ENCODE peak calls at places on chromosomes 16 and 17, in four cellular contexts. W is K562, D is HCT116, Z is HepG2. Y is an unnamed sample.

GRCh38 chr16:81590714-81591537 is 146.3 kb downstream of the CMIP start:
- DNase-seq in W (no peak), D (no peak), Z (no peak), Y (no peak)

GRCh38 chr17:50887705-50888245 is 21.6 kb upstream of the TOB1 start:
- DNase-seq in W (no peak), D (no peak), Z (no peak), Y (no peak)

GRCh38 chr17:37446027-37446426 is 39.3 kb downstream of the TADA2A start:
- DNase-seq in W (no peak), D (peak; percentile 84), Z (no peak), Y (no peak)

GRCh38 chr16:86222541-86222940 is 287.8 kb upstream of the FOXF1 start:
- DNase-seq in W (no peak), D (no peak), Z (no peak), Y (no peak)

GRCh38 chr16:69542974-69543373 is 22.8 kb upstream of the NFAT5 start:
- DNase-seq in W (no peak), D (no peak), Z (no peak), Y (no peak)

GRCh38 chr16:88785106-88785924 is at the start of gene PIEZO1:
- DNase-seq in W (peak; percentile 93), D (no peak), Z (no peak), Y (no peak)

GRCh38 chr17:60231691-60232090 is 81.9 kb downstream of the CA4 start:
- DNase-seq in W (peak; percentile 11), D (no peak), Z (no peak), Y (no peak)

GRCh38 chr17:8300226-8300625 is 5.0 kb upstream of the SLC25A35 start:
- DNase-seq in W (no peak), D (no peak), Z (no peak), Y (no peak)

GRCh38 chr17:67574658-67575293 is 143.0 kb upstream of the NOL11 start:
- DNase-seq in W (no peak), D (no peak), Z (no peak), Y (no peak)

GRCh38 chr17:35742896-35743477 is 10.1 kb downstream of the GAS2L2 start:
- DNase-seq in W (no peak), D (no peak), Z (no peak), Y (no peak)

GRCh38 chr17:9334536-9335446 is 240.8 kb downstream of the STX8 start:
- DNase-seq in W (no peak), D (peak; percentile 4), Z (no peak), Y (no peak)

GRCh38 chr16:12067714-12068401 is 91.3 kb downstream of the SNX29 start:
- DNase-seq in W (peak; percentile 73), D (peak; percentile 65), Z (peak; percentile 84), Y (peak; percentile 79)

GRCh38 chr16:48054881-48055601 is 100.8 kb downstream of the ABCC12 start:
- DNase-seq in W (peak; percentile 25), D (peak; percentile 35), Z (peak; percentile 35), Y (peak; percentile 24)

GRCh38 chr17:2400474-2400866 is 390 bp downstream of the MNT start:
- DNase-seq in W (peak; percentile 20), D (no peak), Z (peak; percentile 43), Y (no peak)

GRCh38 chr17:37124074-37124824 is 175.5 kb downstream of the AATF start:
- DNase-seq in W (no peak), D (no peak), Z (no peak), Y (no peak)

GRCh38 chr16:24906199-24906808 is 60.5 kb downstream of the SLC5A11 start:
- DNase-seq in W (no peak), D (peak; percentile 19), Z (peak; percentile 11), Y (no peak)

GRCh38 chr16:83992624-83993023 is 24.6 kb downstream of the NECAB2 start:
- DNase-seq in W (no peak), D (no peak), Z (no peak), Y (no peak)

GRCh38 chr16:88645455-88645854 is 5.4 kb downstream of the CYBA start:
- DNase-seq in W (no peak), D (no peak), Z (no peak), Y (no peak)

GRCh38 chr16:17515421-17516210 is 44.9 kb upstream of the XYLT1 start:
- DNase-seq in W (no peak), D (no peak), Z (no peak), Y (no peak)

GRCh38 chr17:32142857-32143524 is 689 bp downstream of the RHOT1 start:
- DNase-seq in W (peak; percentile 94), D (peak; percentile 32), Z (peak; percentile 49), Y (no peak)
- TF ChIP-seq TCF7L2 in W (no peak), D (no peak), Z (no peak), Y (no peak)

GRCh38 chr16:56872863-56873391 is 7.9 kb downstream of the SLC12A3 start:
- DNase-seq in W (no peak), D (no peak), Z (no peak), Y (no peak)
- TF ChIP-seq TCF7L2 in W (no peak), D (no peak), Z (no peak), Y (no peak)

GRCh38 chr17:5584971-5585794 is 874 bp upstream of the NLRP1 start:
- DNase-seq in W (no peak), D (no peak), Z (no peak), Y (no peak)
- TF ChIP-seq TCF7L2 in W (no peak), D (no peak), Z (no peak), Y (no peak)

GRCh38 chr16:23595246-23595950 is 718 bp downstream of the NDUFAB1 start:
- DNase-seq in W (no peak), D (no peak), Z (peak; percentile 61), Y (no peak)
- TF ChIP-seq TCF7L2 in W (no peak), D (no peak), Z (no peak), Y (no peak)

GRCh38 chr17:43943769-43944418 is 1.6 kb upstream of the PPY start:
- DNase-seq in W (peak; percentile 75), D (peak; percentile 59), Z (peak; percentile 70), Y (peak; percentile 50)

GRCh38 chr17:43939886-43940285 is 2.4 kb downstream of the PPY start:
- DNase-seq in W (no peak), D (no peak), Z (no peak), Y (no peak)

GRCh38 chr17:43945074-43945824 is 3.0 kb upstream of the PPY start:
- DNase-seq in W (no peak), D (no peak), Z (no peak), Y (no peak)

GRCh38 chr17:43940630-43941029 is 1.6 kb downstream of the PPY start:
- DNase-seq in W (peak; percentile 55), D (peak; percentile 24), Z (peak; percentile 73), Y (no peak)

GRCh38 chr17:43942286-43942685 is at the start of gene PPY:
- DNase-seq in W (no peak), D (no peak), Z (no peak), Y (no peak)
- TF ChIP-seq TCF7L2 in W (no peak), D (no peak), Z (no peak), Y (no peak)

GRCh38 chr17:17823433-17824118 is 13.2 kb downstream of the SREBF1 start:
- DNase-seq in W (peak; percentile 98), D (peak; percentile 56), Z (peak; percentile 81), Y (no peak)
- TF ChIP-seq TCF7L2 in W (no peak), D (peak; percentile 39), Z (no peak), Y (no peak)

DNA sequence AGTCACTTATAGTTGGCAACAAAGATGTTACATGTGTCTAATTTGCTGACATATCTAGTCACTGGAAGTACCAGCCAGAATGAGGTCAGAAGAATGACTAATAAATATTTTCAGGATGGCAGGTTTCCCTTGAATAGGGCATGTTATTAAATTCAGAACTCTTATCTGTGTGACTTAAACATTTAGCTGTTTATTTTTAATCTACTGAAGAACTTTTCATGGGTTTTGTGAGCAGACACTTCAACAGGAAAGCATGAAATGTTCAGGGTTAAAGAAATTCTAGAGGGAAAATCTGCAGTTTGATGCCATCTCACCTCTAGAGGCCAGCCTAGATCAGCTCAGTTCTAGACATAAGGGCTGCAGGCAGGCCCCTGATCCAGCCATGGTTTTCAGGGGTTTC is 13.2 kb downstream of the JPT2 start:
- DNase-seq in W (no peak), D (no peak), Z (no peak), Y (no peak)
- TF ChIP-seq TCF7L2 in W (no peak), D (no peak), Z (no peak), Y (no peak)

DNA sequence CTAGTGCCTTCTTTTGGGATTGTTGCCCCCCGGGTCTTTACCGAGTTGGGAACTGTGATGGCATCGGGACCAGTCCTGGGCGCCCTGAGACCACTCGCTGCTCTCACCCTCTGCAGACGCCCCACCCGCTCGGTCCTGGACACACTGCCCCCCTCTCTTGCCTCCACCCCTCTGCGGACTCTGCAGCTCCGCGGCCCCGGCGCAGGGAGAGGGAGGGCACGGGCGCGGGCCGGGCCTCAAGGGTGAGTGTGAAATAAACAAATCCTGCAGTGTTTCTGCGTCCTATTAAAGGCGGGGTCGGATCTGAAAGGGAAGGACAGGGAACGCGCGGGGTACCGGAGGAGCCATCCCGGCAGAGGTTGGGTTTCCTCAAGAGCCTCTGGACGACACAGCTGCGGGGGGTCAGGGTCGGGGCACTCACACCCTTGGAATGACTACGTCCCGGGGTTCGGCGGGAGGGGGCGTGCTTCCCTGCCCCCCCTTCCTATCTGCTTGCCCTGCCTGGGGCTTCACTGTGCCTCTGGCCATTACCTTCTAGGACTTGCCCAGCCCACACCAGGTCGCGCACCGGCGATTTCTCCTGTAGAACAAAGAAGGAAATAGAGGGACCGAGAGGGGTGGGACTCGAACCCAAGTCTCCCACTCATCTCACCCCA is 514 bp upstream of the HSF4 start:
- DNase-seq in W (no peak), D (no peak), Z (no peak), Y (no peak)
- TF ChIP-seq TCF7L2 in W (no peak), D (no peak), Z (no peak), Y (no peak)

GRCh38 chr17:248337-249235 is 67.1 kb upstream of the DOC2B start:
- DNase-seq in W (no peak), D (no peak), Z (no peak), Y (no peak)
- TF ChIP-seq TCF7L2 in W (no peak), D (no peak), Z (no peak), Y (no peak)

DNA sequence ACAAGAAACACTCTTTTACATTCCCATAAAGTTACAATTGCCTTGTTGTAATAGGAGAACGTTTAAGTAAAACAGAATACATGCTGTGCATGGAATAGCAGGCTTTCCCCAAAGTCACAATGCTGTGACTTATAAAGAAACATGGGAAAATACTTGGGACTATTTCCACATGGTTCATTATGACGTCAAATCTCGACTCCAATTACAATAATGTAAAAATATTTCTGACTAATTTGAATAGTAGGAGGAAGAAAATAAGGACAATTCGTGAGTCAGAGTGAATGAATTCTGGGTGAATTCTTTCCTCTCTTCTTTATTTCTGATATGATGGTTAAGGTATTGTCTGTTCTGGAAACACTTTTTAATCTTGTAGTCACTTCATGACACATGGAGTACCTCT is 52.8 kb downstream of the CDH11 start:
- DNase-seq in W (no peak), D (no peak), Z (no peak), Y (no peak)
- TF ChIP-seq TCF7L2 in W (no peak), D (no peak), Z (no peak), Y (no peak)

Y was measured in Panc1.